ENCODE peak calls at places on chromosomes 11 and 22, in eight cellular contexts. Y is kidney epithelial cell, N is HCT116, C is astrocyte of the spinal cord, V is SK-N-SH, X is AG09309, I is psoas muscle, B is thoracic aorta. S is an unnamed sample.

GRCh38 chr11:77353131-77353530 is 51.6 kb upstream of the GDPD4 start:
- DNase-seq in I (no peak), N (no peak), Y (no peak), V (no peak), B (no peak), X (no peak), C (no peak), S (no peak)

GRCh38 chr11:64882243-64882642 is 3.8 kb upstream of the EHD1 start:
- DNase-seq in V (no peak), X (no peak), N (no peak), C (no peak), I (no peak), B (no peak), Y (no peak), S (no peak)

GRCh38 chr11:15905815-15906214 is 450.5 kb downstream of the SOX6 start:
- DNase-seq in C (no peak), N (no peak), Y (no peak), X (no peak), I (peak), V (no peak), B (no peak), S (no peak)

GRCh38 chr11:72058416-72059034 is 21.8 kb downstream of the NUMA1 start:
- DNase-seq in C (peak), V (no peak), N (no peak), X (no peak), B (no peak), I (peak), Y (no peak), S (no peak)

GRCh38 chr11:28566643-28567042 is 458.5 kb downstream of the METTL15 start:
- DNase-seq in X (peak), N (peak), Y (peak), I (peak), C (peak), B (peak), V (peak), S (peak)

GRCh38 chr11:106621479-106621878 is 396.8 kb downstream of the GUCY1A2 start:
- DNase-seq in B (no peak), I (no peak), Y (no peak), N (no peak), X (no peak), C (no peak), V (no peak), S (no peak)

GRCh38 chr11:67251841-67252240 is 14.4 kb upstream of the GRK2 start:
- DNase-seq in N (no peak), C (peak), I (no peak), B (no peak), X (no peak), Y (no peak), V (no peak), S (no peak)

GRCh38 chr11:21142007-21142406 is 472.6 kb downstream of the NELL1 start:
- DNase-seq in V (peak), Y (no peak), B (no peak), N (no peak), X (no peak), C (no peak), I (no peak), S (no peak)

GRCh38 chr11:44725016-44725651 is 1.6 kb upstream of the TSPAN18 start:
- DNase-seq in Y (no peak), C (no peak), N (no peak), V (no peak), I (no peak), X (no peak), B (no peak), S (no peak)

GRCh38 chr11:70097783-70098182 is 19.7 kb downstream of the ANO1 start:
- DNase-seq in B (no peak), I (peak), X (no peak), N (no peak), Y (no peak), V (no peak), C (no peak), S (no peak)

GRCh38 chr22:27628891-27629631 is 172.5 kb downstream of the MN1 start:
- DNase-seq in C (no peak), X (no peak), B (no peak), I (no peak), V (no peak), Y (no peak), N (peak), S (no peak)

GRCh38 chr11:27718853-27719574 is 18.8 kb upstream of the BDNF start:
- DNase-seq in X (no peak), Y (no peak), C (peak), V (peak), I (no peak), N (no peak), B (no peak), S (no peak)

GRCh38 chr11:61776561-61777075 is 15.8 kb downstream of the TMEM258 start:
- DNase-seq in B (no peak), Y (peak), I (peak), C (peak), X (no peak), N (peak), V (peak), S (peak)

GRCh38 chr11:73178092-73178539 is 36.0 kb upstream of the FCHSD2 start:
- DNase-seq in N (peak), C (peak), Y (no peak), X (peak), B (peak), V (peak), I (peak), S (peak)

GRCh38 chr11:65606876-65607613 is 7.0 kb downstream of the MAP3K11 start:
- DNase-seq in N (peak), V (peak), C (peak), Y (peak), X (peak), B (peak), I (peak), S (peak)

GRCh38 chr11:19595840-19596751 is 116.5 kb upstream of the NAV2 start:
- DNase-seq in X (peak), Y (no peak), C (peak), I (peak), V (peak), N (no peak), B (peak), S (no peak)

GRCh38 chr22:49049691-49050090 is 778.0 kb downstream of the BRD1 start:
- DNase-seq in C (no peak), B (no peak), V (no peak), X (no peak), N (no peak), Y (no peak), I (no peak), S (no peak)

GRCh38 chr11:130068986-130069683 is 559 bp upstream of the APLP2 start:
- DNase-seq in V (no peak), C (peak), I (peak), B (peak), N (peak), X (peak), Y (peak), S (peak)

GRCh38 chr11:102187416-102188125 is 77.3 kb downstream of the YAP1 start:
- DNase-seq in Y (no peak), C (peak), V (peak), N (no peak), I (no peak), B (no peak), X (no peak), S (no peak)

GRCh38 chr22:17742528-17742902 is 31.8 kb downstream of the BID start:
- DNase-seq in N (peak), I (peak), Y (peak), B (no peak), C (peak), V (peak), X (no peak), S (no peak)

GRCh38 chr11:124920870-124921609 is 2.0 kb downstream of the HEPN1 start:
- DNase-seq in N (no peak), B (no peak), X (no peak), Y (no peak), I (peak), C (peak), V (peak), S (no peak)

GRCh38 chr11:124917115-124917637 is 1.9 kb upstream of the HEPN1 start:
- DNase-seq in B (no peak), Y (no peak), X (no peak), V (no peak), C (peak), N (no peak), I (no peak), S (no peak)

GRCh38 chr11:124922831-124923230 is 3.8 kb downstream of the HEPN1 start:
- DNase-seq in X (no peak), Y (no peak), I (no peak), V (no peak), N (no peak), B (no peak), C (no peak), S (no peak)

GRCh38 chr11:124918950-124919349 is at the start of gene HEPN1:
- DNase-seq in V (no peak), Y (no peak), B (no peak), C (no peak), N (no peak), I (no peak), X (no peak), S (no peak)

DNA sequence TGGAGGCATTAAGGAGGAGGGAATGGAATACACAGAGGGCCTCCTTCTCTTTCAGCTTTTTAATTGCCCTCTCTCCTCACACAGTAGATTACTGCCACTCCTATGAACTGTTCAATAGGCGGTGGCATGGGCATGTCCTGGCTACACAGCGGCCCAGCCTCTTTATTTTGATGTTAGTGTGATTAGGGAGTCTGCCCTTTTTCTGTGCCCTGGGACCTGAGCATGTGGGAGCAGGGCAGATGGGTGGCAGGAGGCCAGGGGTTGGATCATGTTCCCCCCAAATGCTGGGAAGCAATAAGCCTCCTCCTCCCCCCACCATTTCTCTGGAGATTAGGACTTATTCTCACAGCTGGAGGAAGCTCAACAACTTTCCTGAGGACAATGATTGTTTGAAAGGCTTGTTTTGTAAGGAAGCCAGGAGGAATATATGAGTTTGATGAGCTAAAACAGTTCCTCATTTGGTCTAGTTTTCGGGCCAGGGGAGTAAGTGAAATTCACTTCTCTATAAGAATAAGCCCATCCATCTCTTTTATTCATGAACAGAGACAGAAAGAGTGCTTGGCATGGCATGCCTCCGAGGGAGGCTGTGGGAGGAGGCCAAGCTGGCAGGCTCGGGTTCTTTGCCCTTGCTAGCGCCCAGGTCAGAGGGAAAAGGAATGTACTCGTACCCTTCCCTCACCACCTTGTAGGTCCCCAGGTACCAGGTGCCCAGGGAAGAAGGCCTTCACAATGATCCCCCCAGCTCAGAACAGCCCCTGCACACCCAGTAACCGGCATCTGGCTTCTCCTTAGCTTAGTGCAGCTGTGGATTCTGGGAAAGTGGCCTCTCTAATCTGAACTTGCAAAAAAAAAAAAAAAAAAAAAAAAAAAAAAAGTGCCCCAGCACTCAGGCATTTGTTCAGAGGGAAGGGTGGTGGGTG is 1.0 kb downstream of the HEPN1 start:
- DNase-seq in I (no peak), C (no peak), N (no peak), V (peak), B (no peak), Y (no peak), X (no peak), S (no peak)
- TF ChIP-seq CTCF in I (no peak), C (no peak), N (no peak), V (no peak), B (no peak), Y (no peak), X (no peak), S (no peak)

DNA sequence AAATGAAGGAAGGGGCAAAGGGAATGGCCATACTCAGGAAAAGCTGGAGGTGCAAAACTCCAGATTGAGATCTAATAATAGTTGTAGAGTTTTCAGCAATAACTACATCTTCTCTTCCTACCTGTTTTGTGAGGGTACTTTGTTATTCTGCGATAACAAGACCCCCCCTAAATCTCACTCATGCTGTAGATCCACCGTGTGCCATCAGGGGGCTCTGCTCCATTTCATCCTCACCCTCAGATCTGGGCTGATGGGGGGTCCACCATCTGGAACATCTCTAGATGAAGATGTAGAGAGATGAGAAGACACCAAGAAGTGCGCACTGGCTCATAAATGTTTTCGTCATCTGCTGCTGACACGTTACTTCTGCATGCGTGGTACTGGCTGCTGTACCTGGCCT is 135.9 kb upstream of the KIRREL3 start:
- DNase-seq in I (no peak), X (no peak), Y (no peak), C (no peak), B (no peak), N (no peak), V (no peak), S (no peak)
- TF ChIP-seq CTCF in I (no peak), X (no peak), Y (no peak), C (no peak), B (no peak), N (no peak), V (peak), S (no peak)

DNA sequence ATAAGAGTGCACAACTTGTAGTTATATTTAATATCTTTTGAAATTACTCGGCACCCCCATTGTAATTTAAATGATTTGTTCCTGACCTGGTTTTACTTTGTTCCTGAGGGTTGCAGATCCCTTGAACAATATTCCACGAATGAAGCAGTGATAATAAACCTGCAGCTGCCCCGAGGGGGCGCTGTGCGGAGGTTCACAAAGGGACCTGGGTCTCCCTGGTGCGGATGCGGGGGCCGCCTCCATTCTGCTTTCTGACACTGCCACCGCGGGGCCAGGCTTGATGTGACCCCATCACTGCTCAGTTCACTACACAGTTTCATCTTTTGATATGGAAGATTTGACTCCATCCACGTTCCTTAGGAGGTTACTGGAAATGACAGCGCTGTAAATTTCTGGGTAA is 62.9 kb upstream of the PRODH start:
- DNase-seq in N (no peak), V (no peak), X (no peak), B (no peak), I (no peak), Y (no peak), C (no peak), S (no peak)
- TF ChIP-seq CTCF in N (peak), V (peak), X (peak), B (no peak), I (no peak), Y (no peak), C (peak), S (no peak)

DNA sequence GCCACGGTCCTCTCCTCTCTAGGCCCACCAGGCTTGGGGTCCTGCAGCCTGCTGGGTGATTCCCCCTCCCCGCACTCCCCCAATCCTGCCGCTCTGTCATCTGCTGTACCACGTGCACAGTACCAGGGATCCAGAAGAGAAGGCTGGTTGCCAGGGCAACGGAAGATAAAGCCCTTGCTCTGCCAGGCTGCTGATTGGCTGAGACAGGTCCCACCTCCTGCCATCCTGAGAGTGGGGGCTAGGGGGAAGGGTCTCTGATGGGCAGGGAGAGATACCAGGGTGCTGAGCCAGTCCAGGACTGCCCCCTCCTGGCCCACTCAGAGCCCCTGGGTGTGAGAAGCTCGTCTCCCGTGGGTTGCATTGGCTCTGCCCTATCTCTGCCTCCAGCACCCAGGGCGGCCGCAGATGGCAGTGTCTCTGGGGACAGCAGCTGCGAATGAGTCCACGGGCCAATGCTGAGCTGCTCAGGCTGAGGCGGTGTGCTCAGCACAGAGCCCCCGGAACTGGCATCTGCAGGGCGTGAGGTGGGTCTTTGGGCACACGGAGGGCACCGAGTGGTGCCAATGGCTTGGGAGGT is at the start of gene SMIM45:
- DNase-seq in B (no peak), I (no peak), N (no peak), V (peak), X (no peak), Y (no peak), C (no peak), S (no peak)
- TF ChIP-seq CTCF in B (no peak), I (no peak), N (no peak), V (no peak), X (no peak), Y (no peak), C (no peak), S (no peak)

DNA sequence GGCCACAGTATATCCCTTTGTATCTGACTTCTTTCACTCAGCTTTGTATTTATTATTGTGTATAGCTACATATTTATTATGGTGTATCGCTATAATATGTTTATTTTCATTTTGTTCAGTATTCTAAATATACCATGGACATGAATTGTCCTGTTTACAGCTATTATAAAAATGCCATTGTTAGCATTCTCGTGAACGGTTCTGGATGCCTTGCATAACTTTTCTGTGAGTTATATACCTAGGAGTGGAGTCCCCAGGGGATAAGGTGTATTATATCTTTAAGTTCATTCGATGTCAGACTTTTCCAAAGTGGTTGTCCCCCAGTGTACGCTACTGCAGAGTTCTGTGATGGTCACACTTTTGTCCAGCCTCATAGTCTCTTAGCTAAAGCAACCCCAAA is 301.7 kb downstream of the TMEM135 start:
- DNase-seq in I (no peak), C (no peak), V (no peak), Y (no peak), B (no peak), X (no peak), N (no peak), S (no peak)
- TF ChIP-seq CTCF in I (no peak), C (no peak), V (no peak), Y (no peak), B (no peak), X (no peak), N (no peak), S (no peak)

DNA sequence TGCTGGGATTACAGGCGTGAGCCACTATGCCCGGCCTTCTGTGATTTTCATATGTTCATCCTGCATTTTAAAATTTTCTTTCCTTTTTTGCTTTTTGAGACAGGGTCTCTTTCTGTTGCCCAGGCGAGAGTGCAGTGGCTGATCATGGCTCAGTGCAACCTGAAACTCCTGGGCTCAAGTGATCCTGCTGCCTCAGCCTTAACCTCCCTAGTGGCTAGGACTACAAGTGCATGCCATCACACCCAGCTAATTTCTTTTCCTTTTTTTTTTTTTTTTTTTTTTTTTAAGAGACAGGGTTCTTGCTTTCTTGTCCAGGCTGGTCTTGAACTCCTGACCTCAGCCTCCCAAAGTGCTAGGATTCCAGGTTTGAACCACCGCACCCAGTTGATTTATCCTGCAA is 54.1 kb upstream of the WT1 start:
- DNase-seq in Y (no peak), N (no peak), I (no peak), B (no peak), C (no peak), X (no peak), V (no peak), S (no peak)
- TF ChIP-seq CTCF in Y (no peak), N (peak), I (no peak), B (no peak), C (no peak), X (no peak), V (no peak), S (no peak)

DNA sequence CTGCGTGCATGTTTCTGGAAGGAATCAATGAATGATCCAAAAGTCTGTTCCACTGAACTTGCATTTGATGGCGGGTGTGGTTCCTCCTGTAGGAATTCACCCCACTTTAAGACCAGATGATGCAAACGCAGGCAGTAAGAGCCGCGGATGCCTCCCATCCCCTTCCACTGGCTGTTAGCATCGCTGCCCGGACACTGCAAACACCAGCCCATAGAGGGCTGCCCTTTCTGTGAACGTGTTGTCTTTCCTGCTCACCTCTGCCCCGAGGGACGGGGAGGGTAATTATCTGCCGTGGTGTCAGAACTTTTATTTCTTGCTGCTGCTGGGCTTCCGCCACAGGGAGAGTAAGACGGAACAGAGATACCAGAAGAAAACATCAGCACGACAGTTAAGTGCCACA is 53.0 kb upstream of the NECTIN1 start:
- DNase-seq in B (no peak), V (no peak), I (no peak), N (no peak), X (no peak), C (no peak), Y (no peak), S (no peak)
- TF ChIP-seq CTCF in B (no peak), V (no peak), I (no peak), N (no peak), X (no peak), C (no peak), Y (no peak), S (no peak)